ENCODE peak calls at places on chromosomes 1 and 21, in seven cellular contexts. One of them, this sample, is unnamed.

GRCh38 chr1:158999301-159000069 is 10.2 kb upstream of the IFI16 start:
- DNase-seq in SK-N-SH: no peak
- DNase-seq in HepG2: no peak
- DNase-seq in GM12878: no peak
- DNase-seq in H1: peak
- DNase-seq in HCT116: no peak
- DNase-seq in K562: no peak
- DNase-seq in this sample: peak

GRCh38 chr1:17802945-17803344 is 47.8 kb downstream of the ACTL8 start:
- DNase-seq in K562: no peak
- DNase-seq in GM12878: no peak
- DNase-seq in SK-N-SH: no peak
- DNase-seq in H1: no peak
- DNase-seq in HCT116: no peak
- DNase-seq in HepG2: no peak
- DNase-seq in this sample: no peak

GRCh38 chr1:33267468-33268205 is 11.3 kb downstream of the ZNF362 start:
- DNase-seq in SK-N-SH: no peak
- DNase-seq in HepG2: no peak
- DNase-seq in GM12878: no peak
- DNase-seq in H1: no peak
- DNase-seq in K562: no peak
- DNase-seq in HCT116: no peak
- DNase-seq in this sample: no peak

GRCh38 chr1:44553771-44554170 is 120.5 kb downstream of the TMEM53 start:
- DNase-seq in H1: no peak
- DNase-seq in GM12878: no peak
- DNase-seq in HepG2: no peak
- DNase-seq in SK-N-SH: no peak
- DNase-seq in HCT116: peak
- DNase-seq in K562: no peak
- DNase-seq in this sample: no peak

GRCh38 chr1:212950243-212951057 is at the start of gene VASH2:
- DNase-seq in HCT116: peak
- DNase-seq in GM12878: peak
- DNase-seq in K562: peak
- DNase-seq in H1: peak
- DNase-seq in SK-N-SH: peak
- DNase-seq in HepG2: peak
- DNase-seq in this sample: peak

GRCh38 chr1:246709845-246710244 is 14.4 kb upstream of the SCCPDH start:
- DNase-seq in H1: no peak
- DNase-seq in HCT116: no peak
- DNase-seq in HepG2: peak
- DNase-seq in GM12878: no peak
- DNase-seq in SK-N-SH: no peak
- DNase-seq in K562: no peak
- DNase-seq in this sample: no peak

GRCh38 chr1:212797681-212798080 is 6.0 kb downstream of the TATDN3 start:
- DNase-seq in H1: no peak
- DNase-seq in K562: peak
- DNase-seq in HepG2: no peak
- DNase-seq in SK-N-SH: no peak
- DNase-seq in HCT116: no peak
- DNase-seq in GM12878: no peak
- DNase-seq in this sample: no peak

GRCh38 chr1:151720974-151721787 is at the start of gene RIIAD1:
- DNase-seq in HCT116: no peak
- DNase-seq in HepG2: no peak
- DNase-seq in K562: peak
- DNase-seq in GM12878: no peak
- DNase-seq in SK-N-SH: peak
- DNase-seq in H1: no peak
- DNase-seq in this sample: peak

GRCh38 chr1:54604572-54605370 is 18.6 kb downstream of the FAM151A start:
- DNase-seq in HCT116: no peak
- DNase-seq in SK-N-SH: no peak
- DNase-seq in K562: no peak
- DNase-seq in HepG2: no peak
- DNase-seq in GM12878: peak
- DNase-seq in H1: no peak
- DNase-seq in this sample: no peak

GRCh38 chr1:19442150-19443096 is 42.9 kb downstream of the CAPZB start:
- DNase-seq in GM12878: no peak
- DNase-seq in HCT116: no peak
- DNase-seq in H1: no peak
- DNase-seq in SK-N-SH: no peak
- DNase-seq in HepG2: no peak
- DNase-seq in K562: no peak
- DNase-seq in this sample: no peak

GRCh38 chr1:9093581-9093980 is 24.1 kb upstream of the SLC2A5 start:
- DNase-seq in GM12878: no peak
- DNase-seq in K562: no peak
- DNase-seq in HCT116: no peak
- DNase-seq in SK-N-SH: no peak
- DNase-seq in HepG2: no peak
- DNase-seq in H1: no peak
- DNase-seq in this sample: no peak

GRCh38 chr21:42695324-42696025 is 42.1 kb downstream of the PDE9A start:
- DNase-seq in SK-N-SH: no peak
- DNase-seq in HepG2: no peak
- DNase-seq in H1: no peak
- DNase-seq in K562: no peak
- DNase-seq in GM12878: no peak
- DNase-seq in HCT116: no peak
- DNase-seq in this sample: no peak

GRCh38 chr1:242629396-242629795 is 104.9 kb upstream of the PLD5 start:
- DNase-seq in HCT116: no peak
- DNase-seq in GM12878: no peak
- DNase-seq in K562: no peak
- DNase-seq in SK-N-SH: no peak
- DNase-seq in H1: no peak
- DNase-seq in HepG2: no peak
- DNase-seq in this sample: no peak

GRCh38 chr1:228396770-228397453 is 9.7 kb downstream of the TRIM11 start:
- DNase-seq in SK-N-SH: no peak
- DNase-seq in HCT116: no peak
- DNase-seq in GM12878: no peak
- DNase-seq in K562: no peak
- DNase-seq in H1: no peak
- DNase-seq in HepG2: no peak
- DNase-seq in this sample: no peak

GRCh38 chr1:13762642-13763041 is 62.7 kb downstream of the PRDM2 start:
- DNase-seq in K562: no peak
- DNase-seq in HCT116: no peak
- DNase-seq in HepG2: no peak
- DNase-seq in SK-N-SH: no peak
- DNase-seq in GM12878: no peak
- DNase-seq in H1: no peak
- DNase-seq in this sample: no peak

GRCh38 chr1:43885311-43885801 is 48.2 kb upstream of the ARTN start:
- DNase-seq in K562: no peak
- DNase-seq in HCT116: peak
- DNase-seq in GM12878: no peak
- DNase-seq in H1: no peak
- DNase-seq in SK-N-SH: no peak
- DNase-seq in HepG2: no peak
- DNase-seq in this sample: peak

GRCh38 chr1:16248603-16249534 is 11.9 kb upstream of the CPLANE2 start:
- DNase-seq in K562: peak
- DNase-seq in HepG2: no peak
- DNase-seq in GM12878: peak
- DNase-seq in HCT116: peak
- DNase-seq in H1: no peak
- DNase-seq in SK-N-SH: peak
- DNase-seq in this sample: no peak

GRCh38 chr1:65002156-65002507 is 35.8 kb upstream of the JAK1 start:
- DNase-seq in K562: no peak
- DNase-seq in SK-N-SH: no peak
- DNase-seq in GM12878: no peak
- DNase-seq in H1: no peak
- DNase-seq in HepG2: no peak
- DNase-seq in HCT116: no peak
- DNase-seq in this sample: no peak

GRCh38 chr1:239321877-239322276 is 64.5 kb upstream of the CHRM3 start:
- DNase-seq in HepG2: no peak
- DNase-seq in H1: no peak
- DNase-seq in K562: no peak
- DNase-seq in HCT116: no peak
- DNase-seq in SK-N-SH: no peak
- DNase-seq in GM12878: no peak
- DNase-seq in this sample: no peak
- TF ChIP-seq YY1 in HepG2: no peak
- TF ChIP-seq YY1 in H1: no peak
- TF ChIP-seq YY1 in K562: no peak
- TF ChIP-seq YY1 in HCT116: no peak
- TF ChIP-seq YY1 in SK-N-SH: no peak
- TF ChIP-seq YY1 in GM12878: no peak
- TF ChIP-seq YY1 in this sample: no peak

GRCh38 chr1:7885513-7886298 is 32.8 kb upstream of the UTS2 start:
- DNase-seq in HepG2: no peak
- DNase-seq in SK-N-SH: no peak
- DNase-seq in GM12878: no peak
- DNase-seq in HCT116: peak
- DNase-seq in H1: peak
- DNase-seq in K562: peak
- DNase-seq in this sample: no peak
- H3K4me3 ChIP-seq in HepG2: no peak
- H3K4me3 ChIP-seq in SK-N-SH: no peak
- H3K4me3 ChIP-seq in GM12878: no peak
- H3K4me3 ChIP-seq in HCT116: no peak
- H3K4me3 ChIP-seq in H1: no peak
- H3K4me3 ChIP-seq in K562: no peak
- H3K4me3 ChIP-seq in this sample: no peak

GRCh38 chr1:109474697-109475096 is 8.4 kb downstream of the SYPL2 start:
- DNase-seq in SK-N-SH: no peak
- DNase-seq in H1: no peak
- DNase-seq in HCT116: no peak
- DNase-seq in K562: no peak
- DNase-seq in GM12878: no peak
- DNase-seq in HepG2: no peak
- DNase-seq in this sample: no peak
- TF ChIP-seq YY1 in SK-N-SH: no peak
- TF ChIP-seq YY1 in H1: no peak
- TF ChIP-seq YY1 in HCT116: no peak
- TF ChIP-seq YY1 in K562: no peak
- TF ChIP-seq YY1 in GM12878: no peak
- TF ChIP-seq YY1 in HepG2: no peak
- TF ChIP-seq YY1 in this sample: no peak

DNA sequence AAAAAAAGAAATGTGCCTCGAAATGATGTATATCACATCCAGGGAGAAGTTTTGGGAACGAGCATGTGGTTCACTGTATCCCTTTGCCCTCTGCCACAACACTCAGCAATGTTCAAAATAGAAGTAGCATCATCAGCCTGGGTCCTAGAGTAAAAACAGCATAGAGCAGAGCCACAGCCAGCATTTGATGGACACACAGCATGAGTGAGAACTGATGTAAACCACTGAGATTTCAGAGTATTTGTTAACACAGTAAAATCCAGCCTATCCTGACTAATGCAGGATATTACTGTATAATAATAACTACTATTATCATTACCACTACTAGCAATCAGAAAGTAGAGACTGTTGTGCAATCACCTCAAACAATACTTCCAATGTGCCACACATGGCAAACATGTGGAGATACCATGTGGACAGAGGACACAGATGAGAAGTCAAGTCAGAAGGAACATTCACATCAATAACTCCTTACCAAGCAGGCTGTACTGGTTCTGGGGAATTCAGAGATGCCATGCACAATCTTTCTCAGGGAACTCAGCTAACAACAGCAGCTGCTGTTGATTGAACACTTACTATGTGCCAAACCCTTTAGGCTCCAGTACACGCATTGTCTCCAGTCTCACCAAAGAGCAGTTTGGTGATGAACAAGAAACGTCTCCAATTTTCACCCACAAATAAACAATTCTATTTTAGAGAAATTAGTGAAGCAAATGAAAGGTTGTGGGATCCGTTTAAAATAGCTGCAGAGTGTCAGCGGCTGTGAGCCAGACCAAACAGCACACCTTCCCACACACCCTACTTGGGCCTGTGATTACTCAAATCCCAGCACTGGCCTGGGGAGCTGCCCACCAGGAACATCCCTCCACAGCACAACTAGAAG is 16.6 kb upstream of the GFI1 start:
- DNase-seq in HepG2: no peak
- DNase-seq in GM12878: no peak
- DNase-seq in SK-N-SH: no peak
- DNase-seq in H1: no peak
- DNase-seq in HCT116: no peak
- DNase-seq in K562: no peak
- DNase-seq in this sample: no peak
- H3K4me3 ChIP-seq in HepG2: peak
- H3K4me3 ChIP-seq in GM12878: no peak
- H3K4me3 ChIP-seq in SK-N-SH: no peak
- H3K4me3 ChIP-seq in H1: no peak
- H3K4me3 ChIP-seq in HCT116: no peak
- H3K4me3 ChIP-seq in K562: no peak
- H3K4me3 ChIP-seq in this sample: no peak

DNA sequence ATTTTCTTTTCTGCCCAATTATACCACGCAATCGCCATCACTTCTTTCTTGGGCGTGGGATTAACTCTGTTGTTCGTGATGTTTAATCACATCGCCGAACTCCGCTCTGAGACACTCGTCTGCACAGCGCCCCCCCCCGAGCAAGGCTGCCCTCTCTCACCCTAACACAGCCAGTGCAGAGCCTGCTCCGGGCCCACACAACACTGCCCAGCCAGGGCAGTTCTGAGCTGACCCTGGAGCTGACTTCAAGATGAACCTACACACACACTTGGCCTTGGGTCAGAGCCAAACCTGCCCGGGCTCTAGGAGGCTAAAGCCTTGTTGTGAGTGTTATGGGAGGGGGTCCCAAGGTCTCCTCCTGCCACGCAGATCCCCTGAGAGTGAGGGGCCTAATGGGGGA is 64.6 kb upstream of the LRP8 start:
- DNase-seq in K562: peak
- DNase-seq in SK-N-SH: no peak
- DNase-seq in H1: no peak
- DNase-seq in HepG2: no peak
- DNase-seq in HCT116: no peak
- DNase-seq in GM12878: no peak
- DNase-seq in this sample: no peak
- TF ChIP-seq YY1 in K562: no peak
- TF ChIP-seq YY1 in SK-N-SH: no peak
- TF ChIP-seq YY1 in H1: no peak
- TF ChIP-seq YY1 in HepG2: no peak
- TF ChIP-seq YY1 in HCT116: no peak
- TF ChIP-seq YY1 in GM12878: no peak
- TF ChIP-seq YY1 in this sample: no peak

This sample was measured in NT2/D1.